ENCODE peak calls at places on chromosome 16, in seven cellular contexts. Y is BE2C, J is heart left ventricle, N is neural crest cell, K is MCF 10A, X is colonic mucosa, D is uterus. C is an unnamed sample.

GRCh38 chr16:54287758-54288591 is 1.4 kb upstream of the IRX3 start:
- DNase-seq in Y (no peak), J (peak; percentile 43), N (no peak), K (no peak), X (no peak), D (no peak), C (no peak)

GRCh38 chr16:705748-706188 is at the start of gene FBXL16:
- DNase-seq in Y (peak; percentile 83), J (no peak), N (no peak), K (peak; percentile 63), X (no peak), D (no peak), C (no peak)

GRCh38 chr16:66484453-66485213 is 57.5 kb downstream of the BEAN1 start:
- DNase-seq in Y (no peak), J (no peak), N (no peak), K (no peak), X (no peak), D (peak; percentile 13), C (no peak)

GRCh38 chr16:77171750-77172635 is 19.0 kb upstream of the MON1B start:
- DNase-seq in Y (peak; percentile 51), J (no peak), N (peak; percentile 45), K (peak; percentile 77), X (peak; percentile 34), D (no peak), C (no peak)

GRCh38 chr16:4915226-4915761 is 21.7 kb downstream of the PPL start:
- DNase-seq in Y (no peak), J (no peak), N (no peak), K (peak; percentile 34), X (no peak), D (no peak), C (no peak)

GRCh38 chr16:6157806-6158205 is 1060.2 kb upstream of the EEF2KMT start:
- DNase-seq in Y (no peak), J (no peak), N (no peak), K (no peak), X (no peak), D (no peak), C (no peak)

GRCh38 chr16:83602797-83603735 is 204.7 kb upstream of the HSBP1 start:
- DNase-seq in Y (no peak), J (no peak), N (no peak), K (no peak), X (peak; percentile 6), D (no peak), C (no peak)

GRCh38 chr16:450385-450784 is 24.9 kb downstream of the RAB11FIP3 start:
- DNase-seq in Y (no peak), J (no peak), N (no peak), K (no peak), X (no peak), D (no peak), C (no peak)

GRCh38 chr16:4624015-4624826 is at the start of gene MGRN1:
- DNase-seq in Y (peak; percentile 97), J (peak; percentile 94), N (peak; percentile 85), K (peak; percentile 97), X (peak; percentile 95), D (peak; percentile 95), C (peak; percentile 68)

GRCh38 chr16:22614271-22614947 is 103.7 kb downstream of the NPIPB5 start:
- DNase-seq in Y (no peak), J (no peak), N (no peak), K (peak; percentile 52), X (peak; percentile 38), D (no peak), C (no peak)

GRCh38 chr16:27777527-27777926 is 227.6 kb downstream of the KATNIP start:
- DNase-seq in Y (no peak), J (no peak), N (no peak), K (no peak), X (no peak), D (no peak), C (no peak)

GRCh38 chr16:8537691-8538342 is 52.5 kb downstream of the TMEM114 start:
- DNase-seq in Y (no peak), J (no peak), N (no peak), K (no peak), X (no peak), D (no peak), C (no peak)

GRCh38 chr16:57620316-57621231 is 7.9 kb upstream of the ADGRG1 start:
- DNase-seq in Y (peak; percentile 36), J (no peak), N (no peak), K (no peak), X (peak; percentile 76), D (peak; percentile 11), C (no peak)

GRCh38 chr16:67430504-67431076 is 331 bp upstream of the HSD11B2 start:
- DNase-seq in Y (peak; percentile 52), J (no peak), N (no peak), K (peak; percentile 23), X (peak; percentile 87), D (peak; percentile 60), C (no peak)

GRCh38 chr16:81553814-81554675 is 109.4 kb downstream of the CMIP start:
- DNase-seq in Y (no peak), J (no peak), N (no peak), K (no peak), X (no peak), D (no peak), C (no peak)

GRCh38 chr16:84308120-84308519 is 13.4 kb downstream of the WFDC1 start:
- DNase-seq in Y (peak; percentile 91), J (peak; percentile 24), N (peak; percentile 53), K (peak; percentile 61), X (peak; percentile 51), D (peak; percentile 31), C (no peak)

GRCh38 chr16:84847554-84848415 is 28.0 kb downstream of the CRISPLD2 start:
- DNase-seq in Y (no peak), J (no peak), N (no peak), K (no peak), X (no peak), D (no peak), C (no peak)

GRCh38 chr16:19933740-19934139 is 49.1 kb upstream of the GPRC5B start:
- DNase-seq in Y (no peak), J (no peak), N (no peak), K (no peak), X (no peak), D (no peak), C (no peak)

GRCh38 chr16:19506965-19507364 is 14.9 kb downstream of the GDE1 start:
- DNase-seq in Y (no peak), J (no peak), N (no peak), K (no peak), X (no peak), D (no peak), C (no peak)

GRCh38 chr16:65125322-65125721 is 3.5 kb upstream of the CDH11 start:
- DNase-seq in Y (no peak), J (no peak), N (no peak), K (no peak), X (no peak), D (no peak), C (no peak)

GRCh38 chr16:75591001-75591852 is 25.0 kb downstream of the GABARAPL2 start:
- DNase-seq in Y (peak; percentile 42), J (peak; percentile 83), N (no peak), K (no peak), X (peak; percentile 22), D (peak; percentile 72), C (no peak)
- TF ChIP-seq CTCF in Y (no peak), J (peak; percentile 26), N (no peak), K (no peak), X (no peak), D (no peak), C (no peak)

DNA sequence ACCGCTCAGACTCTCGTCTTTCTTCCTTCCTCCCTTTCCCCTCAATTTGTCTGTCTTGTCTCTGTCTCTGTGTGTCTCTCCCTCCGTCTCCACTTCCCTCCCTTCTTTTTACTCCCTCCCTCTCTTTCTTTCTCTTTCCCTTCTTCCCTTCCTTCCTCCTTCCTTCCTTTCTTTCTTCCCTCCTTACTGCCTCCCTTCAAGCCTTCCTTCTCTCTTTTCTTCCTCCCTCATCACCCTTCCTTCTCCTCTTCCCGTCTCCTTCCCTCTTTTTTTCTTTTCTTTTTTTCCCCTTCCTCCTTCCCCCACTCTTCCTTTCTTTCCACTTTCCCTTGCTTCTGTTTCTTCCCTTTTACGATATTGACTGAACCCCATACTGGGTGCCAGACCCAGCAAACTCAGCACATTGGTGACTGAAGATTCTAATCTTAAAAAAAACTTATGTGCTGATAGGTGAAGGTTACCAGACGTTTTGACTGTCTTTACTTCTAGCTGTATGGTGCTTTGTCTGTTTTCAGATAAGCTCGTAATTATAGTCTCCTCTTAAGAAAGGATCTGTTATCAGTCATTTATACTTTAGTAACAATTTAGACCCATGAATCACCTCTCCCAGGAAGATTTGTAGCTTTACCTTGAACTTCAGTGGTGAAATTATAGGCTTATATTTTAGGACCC is 481 bp upstream of the BRD7 start:
- DNase-seq in Y (no peak), J (no peak), N (no peak), K (no peak), X (no peak), D (no peak), C (no peak)
- TF ChIP-seq CTCF in Y (no peak), J (peak; percentile 19), N (no peak), K (no peak), X (no peak), D (no peak), C (no peak)

DNA sequence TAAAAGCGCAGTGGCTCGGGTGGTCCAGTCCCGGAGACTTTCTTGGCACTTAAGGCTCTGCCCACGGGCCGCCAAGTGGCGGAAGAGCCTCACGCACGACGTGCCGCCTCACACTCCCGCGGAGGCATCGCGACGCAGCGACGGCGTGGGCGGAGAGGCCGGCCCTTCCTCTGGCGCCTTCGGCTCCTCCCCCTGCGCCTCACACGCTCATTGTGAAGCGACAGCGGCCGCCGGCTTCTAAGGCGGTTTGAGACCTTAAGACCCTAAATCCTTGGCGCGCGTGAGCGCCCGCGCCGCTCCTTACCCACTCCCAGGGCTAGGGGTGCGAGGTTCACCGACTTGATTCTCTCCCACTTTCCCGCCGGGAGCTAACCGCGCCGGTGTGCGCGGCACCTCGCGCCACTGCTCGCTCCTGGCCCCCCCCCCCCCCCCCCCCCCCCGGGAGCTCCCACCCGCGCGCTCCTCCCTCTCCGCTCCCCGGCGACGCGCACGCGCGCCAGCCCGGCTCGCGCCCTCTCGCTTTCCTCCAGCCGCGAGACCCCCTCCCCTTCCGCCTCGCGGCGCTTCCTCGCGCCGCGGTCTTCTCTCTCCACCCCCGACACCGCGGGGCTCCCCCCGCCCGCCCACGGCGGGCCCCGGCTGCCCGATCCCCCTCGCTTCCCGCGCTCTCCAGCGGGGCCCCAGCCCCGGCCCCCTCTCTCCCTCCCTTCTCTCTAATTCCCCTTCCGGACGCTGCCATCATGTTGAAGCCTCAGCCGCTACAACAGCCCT is at the start of gene ATXN2L:
- DNase-seq in Y (peak; percentile 95), J (peak; percentile 95), N (peak; percentile 87), K (peak; percentile 93), X (peak; percentile 92), D (peak; percentile 93), C (peak; percentile 74)
- TF ChIP-seq CTCF in Y (no peak), J (no peak), N (peak; percentile 14), K (no peak), X (no peak), D (peak; percentile 55), C (no peak)

GRCh38 chr16:10946308-10946707 is 1.9 kb downstream of the CLEC16A start:
- DNase-seq in Y (no peak), J (no peak), N (no peak), K (peak; percentile 33), X (no peak), D (no peak), C (no peak)

GRCh38 chr16:10942352-10943297 is at the start of gene DEXI:
- DNase-seq in Y (peak; percentile 96), J (peak; percentile 96), N (peak; percentile 91), K (peak; percentile 92), X (peak; percentile 95), D (peak; percentile 97), C (peak; percentile 74)

GRCh38 chr16:10945065-10945787 is 862 bp downstream of the CLEC16A start:
- DNase-seq in Y (no peak), J (no peak), N (no peak), K (no peak), X (no peak), D (no peak), C (no peak)

GRCh38 chr16:10947211-10947787 is 2.9 kb downstream of the CLEC16A start:
- DNase-seq in Y (no peak), J (no peak), N (no peak), K (no peak), X (no peak), D (no peak), C (no peak)

GRCh38 chr16:10944249-10945064 is at the start of gene CLEC16A:
- DNase-seq in Y (peak; percentile 98), J (peak; percentile 98), N (peak; percentile 91), K (peak; percentile 95), X (peak; percentile 98), D (peak; percentile 99), C (peak; percentile 82)
- TF ChIP-seq CTCF in Y (no peak), J (no peak), N (no peak), K (no peak), X (no peak), D (peak; percentile 50), C (no peak)

C was measured in omental fat pad.